ENCODE peak calls at places on chromosomes 12 and 14, in five cellular contexts. Z is Peyer's patch, O is vagina, J is transverse colon, Y is heart left ventricle. Q is an unnamed sample.

GRCh38 chr12:132061197-132061596 is 82.9 kb downstream of the DDX51 start:
- DNase-seq in Y (no peak), O (no peak), Z (no peak), J (no peak), Q (no peak)

GRCh38 chr14:77883479-77884238 is 83.8 kb downstream of the ADCK1 start:
- DNase-seq in Z (no peak), Y (no peak), J (no peak), O (no peak), Q (no peak)

GRCh38 chr14:76450476-76450875 is 74.5 kb downstream of the ESRRB start:
- DNase-seq in Y (no peak), J (no peak), Z (no peak), O (no peak), Q (no peak)

GRCh38 chr12:19561411-19561961 is 122.2 kb downstream of the AEBP2 start:
- DNase-seq in O (no peak), Z (no peak), Y (no peak), J (no peak), Q (no peak)

GRCh38 chr12:40286583-40286982 is 61.8 kb downstream of the LRRK2 start:
- DNase-seq in J (no peak), Z (no peak), Y (no peak), O (no peak), Q (no peak)

GRCh38 chr12:14913381-14913781 is 25.0 kb downstream of the ERP27 start:
- DNase-seq in Y (peak), J (peak), Z (no peak), O (no peak), Q (peak)

GRCh38 chr14:61193471-61193870 is 87.7 kb downstream of the TMEM30B start:
- DNase-seq in O (no peak), Z (no peak), Y (no peak), J (no peak), Q (no peak)

GRCh38 chr14:73397810-73398209 is 60.5 kb downstream of the NUMB start:
- DNase-seq in J (no peak), Y (no peak), Z (no peak), O (no peak), Q (no peak)

GRCh38 chr14:63996575-63997220 is 143.9 kb downstream of the SYNE2 start:
- DNase-seq in Z (no peak), Y (no peak), O (no peak), J (no peak), Q (no peak)

GRCh38 chr14:64645220-64645891 is 58.9 kb upstream of the PLEKHG3 start:
- DNase-seq in O (no peak), J (no peak), Z (no peak), Y (no peak), Q (peak)

GRCh38 chr12:87344699-87345098 is 684.5 kb downstream of the C12orf50 start:
- DNase-seq in O (no peak), J (no peak), Y (no peak), Z (no peak), Q (no peak)

GRCh38 chr12:47155457-47156166 is 75.9 kb upstream of the AMIGO2 start:
- DNase-seq in Y (no peak), O (no peak), Z (no peak), J (no peak), Q (no peak)

GRCh38 chr12:94187351-94187750 is 39.0 kb downstream of the PLXNC1 start:
- DNase-seq in J (no peak), Y (no peak), O (no peak), Z (no peak), Q (no peak)

GRCh38 chr12:8780389-8780788 is 42.0 kb upstream of the A2ML1 start:
- DNase-seq in J (no peak), O (no peak), Z (no peak), Y (no peak), Q (no peak)

GRCh38 chr12:40261937-40262336 is 37.1 kb downstream of the LRRK2 start:
- DNase-seq in Z (no peak), Y (no peak), O (no peak), J (no peak), Q (no peak)

GRCh38 chr14:103288076-103288766 is 45.8 kb upstream of the EIF5 start:
- DNase-seq in Z (no peak), Y (no peak), J (no peak), O (no peak), Q (no peak)

GRCh38 chr12:14525964-14526363 is 41.7 kb downstream of the PLBD1 start:
- DNase-seq in J (no peak), Z (no peak), O (no peak), Y (no peak), Q (no peak)

GRCh38 chr14:100138082-100138787 is 21.2 kb downstream of the DEGS2 start:
- DNase-seq in Z (no peak), Y (no peak), O (no peak), J (peak), Q (no peak)

GRCh38 chr12:75812341-75813018 is 219.1 kb downstream of the PHLDA1 start:
- DNase-seq in Z (no peak), J (no peak), Y (no peak), O (no peak), Q (no peak)

GRCh38 chr12:102016472-102016871 is 45.3 kb downstream of the WASHC3 start:
- DNase-seq in J (no peak), Y (no peak), Z (no peak), O (no peak), Q (no peak)

GRCh38 chr14:88321692-88322504 is 1.2 kb downstream of the KCNK10 start:
- DNase-seq in Y (no peak), O (no peak), Z (no peak), J (no peak), Q (no peak)

GRCh38 chr14:89524412-89524811 is 107.4 kb upstream of the FOXN3 start:
- DNase-seq in Z (no peak), Y (no peak), O (no peak), J (no peak), Q (no peak)

GRCh38 chr12:57627504-57628279 is 5.3 kb downstream of the B4GALNT1 start:
- DNase-seq in O (no peak), Y (no peak), J (no peak), Z (no peak), Q (peak)

GRCh38 chr12:1833596-1834028 is 13.2 kb downstream of the LRTM2 start:
- DNase-seq in Z (no peak), J (no peak), O (no peak), Y (peak), Q (no peak)

GRCh38 chr12:6958609-6959375 is 7.6 kb downstream of the PTPN6 start:
- DNase-seq in Z (peak), Y (no peak), O (no peak), J (peak), Q (no peak)

GRCh38 chr14:93084402-93084801 is 31.3 kb downstream of the ITPK1 start:
- DNase-seq in Z (no peak), O (no peak), Y (no peak), J (no peak), Q (no peak)
- H3K4me3 ChIP-seq in Z (no peak), O (no peak), Y (no peak), J (no peak), Q (no peak)

DNA sequence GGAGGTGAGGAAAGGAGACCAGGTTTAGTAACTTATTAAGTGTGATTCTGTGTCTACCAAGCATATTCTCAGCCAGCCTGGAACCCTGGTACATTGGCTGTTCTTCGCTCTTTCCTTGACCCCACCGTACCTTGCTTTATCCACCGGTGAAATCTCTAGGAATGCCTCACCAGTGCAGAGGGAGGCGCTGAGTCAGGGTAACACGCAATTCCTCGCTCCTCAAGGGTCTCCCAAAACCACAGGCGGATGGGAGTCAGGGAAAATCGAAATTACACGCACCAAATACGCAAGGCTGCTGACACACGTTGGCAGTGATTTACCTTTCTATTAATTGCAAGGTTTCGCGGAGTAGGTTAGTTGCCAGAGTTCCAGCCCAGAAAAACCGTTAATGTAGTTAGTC is 848 bp downstream of the L3HYPDH start:
- DNase-seq in Y (no peak), J (no peak), O (no peak), Z (no peak), Q (no peak)
- TF ChIP-seq POLR2A in Y (no peak), J (no peak), O (no peak), Z (no peak), Q (no peak)

GRCh38 chr12:104275689-104276088 is 27.9 kb upstream of the EID3 start:
- DNase-seq in J (no peak), Y (no peak), Z (no peak), O (no peak), Q (no peak)

GRCh38 chr12:104274811-104275210 is 28.7 kb upstream of the EID3 start:
- DNase-seq in Y (no peak), O (no peak), J (no peak), Z (no peak), Q (no peak)

GRCh38 chr12:104273503-104273902 is 30.0 kb upstream of the EID3 start:
- DNase-seq in J (no peak), Y (no peak), Z (no peak), O (no peak), Q (no peak)

GRCh38 chr12:104276192-104277131 is 27.1 kb upstream of the EID3 start:
- DNase-seq in J (no peak), O (no peak), Z (no peak), Y (no peak), Q (no peak)

DNA sequence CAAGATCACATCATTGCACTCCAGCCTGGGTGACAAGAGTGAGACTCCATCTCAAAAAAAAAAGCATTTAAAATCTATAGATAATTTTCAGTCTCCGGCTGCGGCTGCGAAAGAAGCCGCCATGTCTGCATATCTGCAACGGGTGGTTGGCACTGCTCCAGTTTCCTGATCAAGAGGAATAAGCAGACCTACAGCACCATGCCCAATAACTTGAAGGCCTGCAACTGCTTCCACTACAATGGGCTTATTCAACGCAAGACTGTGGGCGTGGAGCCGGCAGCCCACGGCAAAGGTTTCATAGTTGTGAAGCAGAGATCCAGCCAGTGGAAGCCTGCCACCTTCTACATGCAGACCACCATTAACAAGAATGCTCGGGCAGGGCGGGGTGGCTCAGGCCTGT is 30.6 kb upstream of the EID3 start:
- DNase-seq in Y (no peak), J (no peak), O (no peak), Z (no peak), Q (no peak)
- H3K4me3 ChIP-seq in Y (no peak), J (no peak), O (no peak), Z (no peak), Q (no peak)

GRCh38 chr12:12999959-13000615 is at the start of gene HEBP1:
- DNase-seq in Y (peak), O (peak), Z (peak), J (peak), Q (peak)
- TF ChIP-seq POLR2A in Y (peak), O (peak), Z (peak), J (peak), Q (peak)

GRCh38 chr12:12563529-12563928 is 866 bp upstream of the DUSP16 start:
- DNase-seq in J (no peak), O (no peak), Y (no peak), Z (no peak), Q (peak)
- H3K4me3 ChIP-seq in J (no peak), O (no peak), Y (peak), Z (no peak), Q (no peak)

GRCh38 chr12:3075315-3075714 is 1.9 kb upstream of the TSPAN9 start:
- DNase-seq in O (no peak), Y (no peak), J (no peak), Z (no peak), Q (no peak)

GRCh38 chr12:3077572-3078081 is 448 bp downstream of the TSPAN9 start:
- DNase-seq in Y (peak), Z (no peak), J (peak), O (no peak), Q (peak)

GRCh38 chr12:3073438-3074255 is 3.5 kb upstream of the TSPAN9 start:
- DNase-seq in J (peak), Y (peak), O (no peak), Z (peak), Q (peak)

GRCh38 chr12:3078086-3078820 is 1.1 kb downstream of the TSPAN9 start:
- DNase-seq in J (no peak), O (no peak), Z (peak), Y (no peak), Q (no peak)

GRCh38 chr12:3076730-3077571 is at the start of gene TSPAN9:
- DNase-seq in Y (peak), Z (peak), O (no peak), J (peak), Q (peak)
- TF ChIP-seq POLR2A in Y (peak), Z (peak), O (peak), J (peak), Q (peak)

GRCh38 chr14:68951800-68952540 is 27.1 kb downstream of the ACTN1 start:
- DNase-seq in Z (no peak), O (no peak), J (no peak), Y (peak), Q (no peak)
- H3K4me3 ChIP-seq in Z (peak), O (peak), J (peak), Y (peak), Q (peak)

DNA sequence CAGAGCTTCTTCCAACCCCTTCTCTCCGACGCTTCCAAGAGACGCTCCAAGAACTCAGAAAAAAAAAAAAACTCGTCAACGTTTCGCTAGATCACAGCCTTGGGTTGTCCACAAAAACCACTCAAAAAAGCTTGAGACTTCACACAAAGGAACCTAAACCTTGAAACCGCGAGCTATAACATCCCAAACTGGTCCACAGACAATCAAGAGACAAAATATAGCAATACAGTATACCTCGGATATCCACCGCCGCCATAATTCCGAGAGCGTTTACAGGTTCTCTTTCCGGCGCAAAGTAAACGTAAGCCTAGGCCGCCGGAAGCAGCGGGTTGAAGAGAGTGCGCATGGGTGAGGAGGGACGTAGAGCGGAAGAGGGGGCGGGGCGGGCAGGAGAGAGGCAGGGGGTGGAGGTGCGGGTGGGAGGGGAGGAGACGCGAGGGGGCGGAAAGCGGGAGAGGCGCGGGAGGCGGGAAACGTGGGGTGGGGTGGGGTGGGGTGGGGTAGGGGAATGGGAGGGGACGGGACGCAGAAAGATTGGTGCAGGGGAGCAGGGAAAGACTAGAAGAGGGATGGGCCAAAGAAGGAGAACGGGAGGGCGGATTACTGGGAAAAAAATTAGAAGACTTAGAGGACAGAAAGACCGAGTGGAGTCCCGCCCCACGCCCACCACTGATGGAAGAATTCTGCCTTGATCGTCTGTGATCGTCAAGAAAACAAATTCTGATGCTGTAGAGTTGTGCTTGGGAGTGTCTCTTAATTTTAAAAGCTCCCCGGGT is at the start of gene MED6:
- DNase-seq in Y (peak), J (peak), O (no peak), Z (peak), Q (peak)
- TF ChIP-seq POLR2A in Y (no peak), J (peak), O (no peak), Z (no peak), Q (no peak)